ENCODE peak calls at places on chromosomes 12 and 14, in nine cellular contexts. B is left cardiac atrium, P is T-helper 1 cell, A is ovary, K is ELF-1, V is AML-193, M is left ventricle myocardium inferior, Y is Right ventricle myocardium inferior, E is WTC11. R is an unnamed sample.

GRCh38 chr14:67441672-67442071 is 29.7 kb upstream of the PLEK2 start:
- DNase-seq in Y (no peak), B (no peak), P (no peak), A (no peak), K (no peak), V (no peak), E (no peak), M (peak), R (no peak)

GRCh38 chr12:132284071-132284492 is 45.3 kb downstream of the GALNT9 start:
- DNase-seq in V (no peak), E (no peak), Y (peak), P (no peak), M (no peak), B (no peak), K (no peak), A (no peak), R (no peak)

GRCh38 chr14:61099221-61099835 is 118.3 kb downstream of the SLC38A6 start:
- DNase-seq in Y (no peak), K (no peak), E (no peak), P (no peak), M (no peak), V (no peak), B (no peak), A (no peak), R (no peak)

GRCh38 chr14:60647837-60648168 is 1.5 kb downstream of the SIX1 start:
- DNase-seq in M (no peak), V (no peak), B (no peak), P (no peak), Y (no peak), E (no peak), A (no peak), K (peak), R (no peak)

GRCh38 chr14:99475179-99475578 is 5.5 kb downstream of the SETD3 start:
- DNase-seq in P (no peak), V (no peak), M (no peak), E (no peak), A (no peak), B (no peak), K (peak), Y (no peak), R (no peak)

GRCh38 chr14:39035336-39035735 is 67.7 kb downstream of the SEC23A start:
- DNase-seq in K (no peak), Y (no peak), V (no peak), M (no peak), E (no peak), P (no peak), A (no peak), B (no peak), R (no peak)

GRCh38 chr12:103326190-103326589 is 169.6 kb downstream of the C12orf42 start:
- DNase-seq in V (no peak), B (no peak), P (no peak), Y (no peak), E (peak), K (peak), M (no peak), A (no peak), R (no peak)

GRCh38 chr14:54106802-54107377 is 150.3 kb upstream of the BMP4 start:
- DNase-seq in B (no peak), P (no peak), Y (no peak), V (no peak), A (no peak), K (peak), M (no peak), E (no peak), R (no peak)

GRCh38 chr12:4489551-4489950 is 43.9 kb upstream of the FGF6 start:
- DNase-seq in A (no peak), P (no peak), M (no peak), K (no peak), B (no peak), Y (no peak), E (no peak), V (no peak), R (no peak)

GRCh38 chr14:92693998-92694780 is 54.2 kb downstream of the LGMN start:
- DNase-seq in K (no peak), M (no peak), B (no peak), V (no peak), P (no peak), A (peak), E (no peak), Y (no peak), R (no peak)

GRCh38 chr12:513446-513845 is 53.7 kb downstream of the B4GALNT3 start:
- DNase-seq in V (no peak), B (no peak), Y (no peak), K (peak), A (no peak), E (no peak), P (no peak), M (no peak), R (peak)

GRCh38 chr12:238116-238515 is 24.2 kb upstream of the SLC6A12 start:
- DNase-seq in B (no peak), E (no peak), A (no peak), V (no peak), Y (no peak), K (no peak), P (no peak), M (no peak), R (peak)

GRCh38 chr12:124998705-124999104 is 5.3 kb downstream of the BRI3BP start:
- DNase-seq in K (no peak), P (no peak), V (no peak), A (no peak), E (no peak), B (no peak), Y (no peak), M (no peak), R (no peak)

GRCh38 chr12:126602611-126603010 is 1537.4 kb downstream of the AACS start:
- DNase-seq in V (no peak), P (no peak), Y (no peak), A (no peak), E (no peak), M (no peak), K (no peak), B (no peak), R (no peak)

GRCh38 chr12:132940071-132940719 is 15.9 kb downstream of the ZNF605 start:
- DNase-seq in A (no peak), V (no peak), K (no peak), M (no peak), B (no peak), P (no peak), E (no peak), Y (no peak), R (peak)

GRCh38 chr14:30528778-30529642 is 29.9 kb upstream of the G2E3 start:
- DNase-seq in V (no peak), B (no peak), M (no peak), Y (no peak), E (peak), K (peak), A (no peak), P (no peak), R (no peak)

GRCh38 chr12:106114084-106115068 is 24.4 kb downstream of the NUAK1 start:
- DNase-seq in P (no peak), K (no peak), A (no peak), V (no peak), B (no peak), Y (no peak), M (no peak), E (no peak), R (peak)

GRCh38 chr12:58416211-58416610 is 474.8 kb downstream of the ATP23 start:
- DNase-seq in P (no peak), B (no peak), V (no peak), K (no peak), A (no peak), M (no peak), E (no peak), Y (no peak), R (no peak)

GRCh38 chr12:90246673-90247072 is 538.0 kb upstream of the ATP2B1 start:
- DNase-seq in Y (no peak), P (no peak), A (no peak), M (no peak), E (no peak), B (no peak), K (no peak), V (no peak), R (no peak)

GRCh38 chr14:73755434-73756014 is 41.3 kb upstream of the PNMA1 start:
- DNase-seq in A (no peak), M (peak), B (no peak), V (no peak), K (peak), P (no peak), Y (no peak), E (no peak), R (no peak)

GRCh38 chr14:22289570-22289969 is 299.5 kb downstream of the DAD1 start:
- DNase-seq in Y (no peak), P (no peak), A (no peak), E (no peak), V (no peak), B (no peak), K (no peak), M (no peak), R (no peak)

GRCh38 chr12:110590806-110591326 is 7.7 kb upstream of the PPTC7 start:
- DNase-seq in M (no peak), K (no peak), V (peak), Y (no peak), B (no peak), P (no peak), A (no peak), E (no peak), R (no peak)

GRCh38 chr12:112812598-112813406 is 21.3 kb downstream of the RPH3A start:
- DNase-seq in M (no peak), P (no peak), K (no peak), B (no peak), E (no peak), A (no peak), Y (no peak), V (no peak), R (no peak)

GRCh38 chr14:22510527-22511110 is 78.4 kb downstream of the DAD1 start:
- DNase-seq in A (no peak), K (no peak), M (no peak), E (no peak), V (no peak), Y (no peak), B (no peak), P (no peak), R (no peak)

GRCh38 chr14:79708991-79709390 is 502.3 kb downstream of the DIO2 start:
- DNase-seq in E (no peak), M (no peak), Y (no peak), K (no peak), A (no peak), V (no peak), P (no peak), B (no peak), R (no peak)

GRCh38 chr14:72472845-72473244 is 421.1 kb downstream of the DPF3 start:
- DNase-seq in M (no peak), V (no peak), K (no peak), E (no peak), B (no peak), Y (no peak), A (no peak), P (no peak), R (no peak)

GRCh38 chr12:56202366-56202765 is 13.1 kb upstream of the SMARCC2 start:
- DNase-seq in E (no peak), M (no peak), V (no peak), K (no peak), A (no peak), P (no peak), B (no peak), Y (no peak), R (no peak)

GRCh38 chr12:56645201-56645716 is 525 bp downstream of the ATP5F1B start:
- DNase-seq in Y (no peak), M (no peak), P (no peak), A (peak), B (peak), V (no peak), K (peak), E (no peak), R (peak)

GRCh38 chr14:68621400-68622365 is 171.2 kb downstream of the ZFP36L1 start:
- DNase-seq in P (no peak), A (peak), V (no peak), E (no peak), Y (peak), M (peak), B (peak), K (no peak), R (no peak)

GRCh38 chr12:130540376-130540775 is 175.7 kb downstream of the RIMBP2 start:
- DNase-seq in K (no peak), A (no peak), P (no peak), Y (no peak), M (no peak), B (no peak), V (no peak), E (no peak), R (no peak)

GRCh38 chr12:71746983-71747611 is 7.6 kb upstream of the RAB21 start:
- DNase-seq in A (no peak), E (peak), K (peak), B (no peak), Y (no peak), P (no peak), M (no peak), V (peak), R (no peak)

GRCh38 chr12:39403376-39403775 is 39.5 kb downstream of the KIF21A start:
- DNase-seq in A (no peak), E (no peak), M (no peak), V (no peak), P (no peak), B (no peak), Y (no peak), K (no peak), R (no peak)

GRCh38 chr14:102591372-102591943 is 991 bp upstream of the RCOR1 start:
- DNase-seq in K (no peak), E (peak), V (no peak), A (peak), M (peak), Y (no peak), P (no peak), B (peak), R (peak)

GRCh38 chr14:38481939-38482678 is 226.2 kb upstream of the CLEC14A start:
- DNase-seq in K (peak), M (no peak), P (no peak), Y (no peak), B (no peak), E (no peak), V (no peak), A (no peak), R (no peak)